ENCODE peak calls at places on chromosomes 4 and X, in ten cellular contexts. One of them, this sample, is unnamed.
A peak's percentile ranks its signal among the peaks of the same experiment; 100 is the strongest.

GRCh38 chrX:20042221-20042620 is 51.4 kb upstream of the BCLAF3 start:
- DNase-seq in GM13976: no peak
- DNase-seq in AG09319: no peak
- DNase-seq in HFF-Myc: no peak
- DNase-seq in A549: no peak
- DNase-seq in omental fat pad: no peak
- DNase-seq in K562: no peak
- DNase-seq in cardiac muscle cell: no peak
- DNase-seq in choroid plexus epithelial cell: no peak
- DNase-seq in fibroblast of villous mesenchyme: no peak
- DNase-seq in this sample: no peak

GRCh38 chrX:136156560-136157117 is 9.3 kb downstream of the FHL1 start:
- DNase-seq in K562: no peak
- DNase-seq in fibroblast of villous mesenchyme: no peak
- DNase-seq in omental fat pad: no peak
- DNase-seq in choroid plexus epithelial cell: no peak
- DNase-seq in GM13976: no peak
- DNase-seq in cardiac muscle cell: no peak
- DNase-seq in AG09319: no peak
- DNase-seq in HFF-Myc: no peak
- DNase-seq in A549: no peak
- DNase-seq in this sample: no peak

GRCh38 chrX:97897998-97898397 is 1014.3 kb downstream of the RPA4 start:
- DNase-seq in A549: no peak
- DNase-seq in GM13976: no peak
- DNase-seq in AG09319: no peak
- DNase-seq in cardiac muscle cell: no peak
- DNase-seq in K562: no peak
- DNase-seq in HFF-Myc: no peak
- DNase-seq in choroid plexus epithelial cell: no peak
- DNase-seq in omental fat pad: no peak
- DNase-seq in fibroblast of villous mesenchyme: no peak
- DNase-seq in this sample: no peak

GRCh38 chrX:53320543-53321215 is 39.3 kb upstream of the IQSEC2 start:
- DNase-seq in omental fat pad: no peak
- DNase-seq in K562: no peak
- DNase-seq in cardiac muscle cell: peak; percentile 16
- DNase-seq in choroid plexus epithelial cell: no peak
- DNase-seq in HFF-Myc: no peak
- DNase-seq in AG09319: no peak
- DNase-seq in fibroblast of villous mesenchyme: no peak
- DNase-seq in A549: no peak
- DNase-seq in GM13976: peak; percentile 33
- DNase-seq in this sample: peak; percentile 31

GRCh38 chr4:53119685-53120084 is 246.2 kb downstream of the SCFD2 start:
- DNase-seq in A549: no peak
- DNase-seq in GM13976: no peak
- DNase-seq in K562: no peak
- DNase-seq in omental fat pad: no peak
- DNase-seq in AG09319: no peak
- DNase-seq in fibroblast of villous mesenchyme: peak; percentile 95
- DNase-seq in HFF-Myc: no peak
- DNase-seq in choroid plexus epithelial cell: peak; percentile 90
- DNase-seq in cardiac muscle cell: peak; percentile 65
- DNase-seq in this sample: peak; percentile 19

GRCh38 chrX:19889582-19890342 is 2.4 kb upstream of the SH3KBP1 start:
- DNase-seq in AG09319: no peak
- DNase-seq in A549: peak; percentile 84
- DNase-seq in fibroblast of villous mesenchyme: peak; percentile 66
- DNase-seq in HFF-Myc: no peak
- DNase-seq in K562: peak; percentile 47
- DNase-seq in cardiac muscle cell: peak; percentile 47
- DNase-seq in omental fat pad: peak; percentile 29
- DNase-seq in GM13976: peak; percentile 47
- DNase-seq in choroid plexus epithelial cell: peak; percentile 90
- DNase-seq in this sample: no peak

GRCh38 chrX:40504801-40505605 is 75.8 kb upstream of the ATP6AP2 start:
- DNase-seq in AG09319: peak; percentile 18
- DNase-seq in cardiac muscle cell: no peak
- DNase-seq in GM13976: no peak
- DNase-seq in A549: no peak
- DNase-seq in choroid plexus epithelial cell: peak; percentile 94
- DNase-seq in K562: no peak
- DNase-seq in HFF-Myc: peak; percentile 41
- DNase-seq in omental fat pad: no peak
- DNase-seq in fibroblast of villous mesenchyme: peak; percentile 76
- DNase-seq in this sample: no peak

GRCh38 chrX:7574325-7574724 is 268.6 kb upstream of the VCX start:
- DNase-seq in fibroblast of villous mesenchyme: peak; percentile 1
- DNase-seq in cardiac muscle cell: peak; percentile 80
- DNase-seq in GM13976: no peak
- DNase-seq in choroid plexus epithelial cell: peak; percentile 0
- DNase-seq in K562: no peak
- DNase-seq in AG09319: no peak
- DNase-seq in omental fat pad: no peak
- DNase-seq in HFF-Myc: no peak
- DNase-seq in A549: no peak
- DNase-seq in this sample: no peak

GRCh38 chrX:3811331-3812311 is 98.2 kb upstream of the PRKX start:
- DNase-seq in omental fat pad: no peak
- DNase-seq in K562: peak; percentile 46
- DNase-seq in GM13976: peak; percentile 64
- DNase-seq in HFF-Myc: no peak
- DNase-seq in A549: peak; percentile 48
- DNase-seq in fibroblast of villous mesenchyme: peak; percentile 56
- DNase-seq in choroid plexus epithelial cell: peak; percentile 69
- DNase-seq in cardiac muscle cell: peak; percentile 44
- DNase-seq in AG09319: no peak
- DNase-seq in this sample: no peak

GRCh38 chrX:47218920-47219815 is 687 bp downstream of the CDK16 start:
- DNase-seq in K562: peak; percentile 68
- DNase-seq in GM13976: peak; percentile 44
- DNase-seq in A549: peak; percentile 29
- DNase-seq in fibroblast of villous mesenchyme: no peak
- DNase-seq in omental fat pad: no peak
- DNase-seq in HFF-Myc: no peak
- DNase-seq in cardiac muscle cell: peak; percentile 69
- DNase-seq in AG09319: no peak
- DNase-seq in choroid plexus epithelial cell: no peak
- DNase-seq in this sample: peak; percentile 33

GRCh38 chr4:27490747-27491146 is 630.1 kb downstream of the STIM2 start:
- DNase-seq in fibroblast of villous mesenchyme: no peak
- DNase-seq in HFF-Myc: no peak
- DNase-seq in cardiac muscle cell: no peak
- DNase-seq in K562: no peak
- DNase-seq in A549: no peak
- DNase-seq in omental fat pad: no peak
- DNase-seq in GM13976: no peak
- DNase-seq in AG09319: no peak
- DNase-seq in choroid plexus epithelial cell: no peak
- DNase-seq in this sample: no peak

GRCh38 chrX:153708415-153708814 is 15.8 kb downstream of the BCAP31 start:
- DNase-seq in cardiac muscle cell: peak; percentile 70
- DNase-seq in omental fat pad: no peak
- DNase-seq in fibroblast of villous mesenchyme: peak; percentile 82
- DNase-seq in GM13976: peak; percentile 47
- DNase-seq in AG09319: no peak
- DNase-seq in K562: peak; percentile 76
- DNase-seq in A549: peak; percentile 81
- DNase-seq in HFF-Myc: peak; percentile 36
- DNase-seq in choroid plexus epithelial cell: peak; percentile 90
- DNase-seq in this sample: peak; percentile 82

GRCh38 chrX:48606091-48606490 is 8.8 kb downstream of the WDR13 start:
- DNase-seq in cardiac muscle cell: no peak
- DNase-seq in choroid plexus epithelial cell: no peak
- DNase-seq in omental fat pad: no peak
- DNase-seq in GM13976: no peak
- DNase-seq in fibroblast of villous mesenchyme: no peak
- DNase-seq in AG09319: no peak
- DNase-seq in HFF-Myc: no peak
- DNase-seq in A549: no peak
- DNase-seq in K562: peak; percentile 24
- DNase-seq in this sample: no peak
- TF ChIP-seq CTCF in cardiac muscle cell: peak; percentile 16
- TF ChIP-seq CTCF in choroid plexus epithelial cell: peak; percentile 29
- TF ChIP-seq CTCF in omental fat pad: no peak
- TF ChIP-seq CTCF in GM13976: no peak
- TF ChIP-seq CTCF in fibroblast of villous mesenchyme: peak; percentile 7
- TF ChIP-seq CTCF in AG09319: no peak
- TF ChIP-seq CTCF in HFF-Myc: no peak
- TF ChIP-seq CTCF in A549: no peak
- TF ChIP-seq CTCF in K562: peak; percentile 33
- TF ChIP-seq CTCF in this sample: no peak

GRCh38 chrX:8849945-8850344 is 48.8 kb upstream of the FAM9A start:
- DNase-seq in choroid plexus epithelial cell: no peak
- DNase-seq in A549: peak; percentile 19
- DNase-seq in cardiac muscle cell: no peak
- DNase-seq in K562: no peak
- DNase-seq in GM13976: no peak
- DNase-seq in AG09319: no peak
- DNase-seq in omental fat pad: no peak
- DNase-seq in fibroblast of villous mesenchyme: no peak
- DNase-seq in HFF-Myc: no peak
- DNase-seq in this sample: no peak
- TF ChIP-seq CTCF in choroid plexus epithelial cell: peak; percentile 29
- TF ChIP-seq CTCF in A549: no peak
- TF ChIP-seq CTCF in cardiac muscle cell: peak; percentile 13
- TF ChIP-seq CTCF in K562: no peak
- TF ChIP-seq CTCF in GM13976: no peak
- TF ChIP-seq CTCF in AG09319: no peak
- TF ChIP-seq CTCF in omental fat pad: no peak
- TF ChIP-seq CTCF in fibroblast of villous mesenchyme: no peak
- TF ChIP-seq CTCF in HFF-Myc: peak; percentile 11
- TF ChIP-seq CTCF in this sample: no peak

GRCh38 chr4:124515591-124515990 is 196.9 kb downstream of the ANKRD50 start:
- DNase-seq in GM13976: no peak
- DNase-seq in AG09319: no peak
- DNase-seq in A549: peak; percentile 0
- DNase-seq in K562: peak; percentile 7
- DNase-seq in choroid plexus epithelial cell: no peak
- DNase-seq in omental fat pad: no peak
- DNase-seq in cardiac muscle cell: no peak
- DNase-seq in fibroblast of villous mesenchyme: no peak
- DNase-seq in HFF-Myc: no peak
- DNase-seq in this sample: no peak
- TF ChIP-seq CTCF in GM13976: no peak
- TF ChIP-seq CTCF in AG09319: no peak
- TF ChIP-seq CTCF in A549: no peak
- TF ChIP-seq CTCF in K562: no peak
- TF ChIP-seq CTCF in choroid plexus epithelial cell: no peak
- TF ChIP-seq CTCF in omental fat pad: no peak
- TF ChIP-seq CTCF in cardiac muscle cell: no peak
- TF ChIP-seq CTCF in fibroblast of villous mesenchyme: peak; percentile 4
- TF ChIP-seq CTCF in HFF-Myc: peak; percentile 5
- TF ChIP-seq CTCF in this sample: no peak

DNA sequence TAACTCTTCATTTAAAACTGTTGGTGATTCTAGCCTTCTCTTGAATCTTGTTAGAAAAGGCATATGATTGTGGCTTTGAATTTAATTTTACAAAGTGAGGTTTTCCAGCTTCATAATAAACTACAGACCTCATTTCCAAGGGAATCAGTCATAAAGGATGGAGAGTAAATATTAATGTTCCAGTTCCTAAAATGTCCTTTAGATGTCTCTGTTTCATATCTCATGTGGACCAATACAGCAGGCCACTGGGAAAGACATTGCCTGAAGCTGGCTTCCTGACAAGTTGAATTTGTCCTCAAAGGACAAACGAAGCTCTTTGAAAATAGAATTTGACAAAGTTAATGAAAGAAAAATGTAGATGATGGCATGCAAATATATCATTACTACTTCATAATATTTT is 125.4 kb downstream of the ZNF330 start:
- DNase-seq in omental fat pad: no peak
- DNase-seq in cardiac muscle cell: peak; percentile 53
- DNase-seq in HFF-Myc: peak; percentile 49
- DNase-seq in AG09319: peak; percentile 51
- DNase-seq in A549: peak; percentile 70
- DNase-seq in fibroblast of villous mesenchyme: peak; percentile 77
- DNase-seq in choroid plexus epithelial cell: peak; percentile 82
- DNase-seq in K562: peak; percentile 35
- DNase-seq in GM13976: peak; percentile 29
- DNase-seq in this sample: no peak
- TF ChIP-seq CTCF in omental fat pad: no peak
- TF ChIP-seq CTCF in cardiac muscle cell: peak; percentile 60
- TF ChIP-seq CTCF in HFF-Myc: peak; percentile 48
- TF ChIP-seq CTCF in AG09319: peak; percentile 57
- TF ChIP-seq CTCF in A549: peak; percentile 60
- TF ChIP-seq CTCF in fibroblast of villous mesenchyme: peak; percentile 59
- TF ChIP-seq CTCF in choroid plexus epithelial cell: peak; percentile 71
- TF ChIP-seq CTCF in K562: peak; percentile 55
- TF ChIP-seq CTCF in GM13976: no peak
- TF ChIP-seq CTCF in this sample: peak; percentile 80

DNA sequence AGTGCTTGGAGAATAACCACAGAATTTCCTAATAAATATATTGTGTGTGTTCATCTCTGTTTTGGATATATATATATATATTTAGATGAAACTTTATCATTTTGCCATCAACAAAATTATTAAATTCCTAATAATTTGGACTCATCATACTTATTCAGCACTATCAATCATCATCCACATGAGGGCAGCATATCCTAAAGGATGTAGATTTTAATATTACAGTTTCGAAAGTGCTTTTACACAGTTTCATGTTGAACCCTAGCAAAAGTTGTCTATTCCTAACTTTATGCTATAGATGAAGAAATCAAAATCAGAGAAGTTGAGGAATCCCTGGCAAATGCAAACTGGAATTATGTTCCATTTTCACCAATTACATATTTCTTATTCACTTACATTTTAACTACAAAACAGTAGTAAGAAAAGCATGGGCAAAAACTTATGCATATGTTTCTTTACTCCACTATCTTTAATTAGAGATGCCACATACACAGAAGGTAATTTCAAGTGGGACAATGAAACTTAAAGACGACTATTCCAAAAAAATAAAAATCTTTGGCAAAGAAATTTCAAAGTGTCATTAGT is 36.6 kb upstream of the UGT2A1 start:
- DNase-seq in cardiac muscle cell: peak; percentile 45
- DNase-seq in A549: peak; percentile 37
- DNase-seq in choroid plexus epithelial cell: peak; percentile 72
- DNase-seq in HFF-Myc: peak; percentile 17
- DNase-seq in fibroblast of villous mesenchyme: peak; percentile 30
- DNase-seq in AG09319: no peak
- DNase-seq in GM13976: no peak
- DNase-seq in omental fat pad: no peak
- DNase-seq in K562: peak; percentile 4
- DNase-seq in this sample: no peak
- TF ChIP-seq CTCF in cardiac muscle cell: peak; percentile 47
- TF ChIP-seq CTCF in A549: peak; percentile 56
- TF ChIP-seq CTCF in choroid plexus epithelial cell: peak; percentile 55
- TF ChIP-seq CTCF in HFF-Myc: peak; percentile 19
- TF ChIP-seq CTCF in fibroblast of villous mesenchyme: peak; percentile 52
- TF ChIP-seq CTCF in AG09319: peak; percentile 50
- TF ChIP-seq CTCF in GM13976: peak; percentile 5
- TF ChIP-seq CTCF in omental fat pad: no peak
- TF ChIP-seq CTCF in K562: peak; percentile 43
- TF ChIP-seq CTCF in this sample: peak; percentile 84